ENCODE peak calls at places on chromosomes 7 and 10, in five cellular contexts. T is activated CD4-positive, CD25-positive, alpha-beta regulatory T cell treated with anti-CD3 and anti-CD28 coated beads, Interleukin-2, amount 50 U/mL, for 72 hours; Z is hippocampal formation; F is stimulated activated CD8-positive, alpha-beta memory T cell treated with anti-CD3 and anti-CD28 coated beads, Interleukin-2, amount 100 ng/mL, for 1 hour; C is NCI-H446. B is an unnamed sample.

GRCh38 chr10:119007211-119007574 is 22.3 kb upstream of the NANOS1 start:
- DNase-seq in T (no peak), Z (no peak), F (no peak), C (no peak), B (no peak)

GRCh38 chr7:152636436-152636835 is 39.5 kb downstream of the XRCC2 start:
- DNase-seq in T (no peak), Z (no peak), F (no peak), C (no peak), B (no peak)

GRCh38 chr10:49552277-49552676 is 13.4 kb upstream of the ERCC6 start:
- DNase-seq in T (no peak), Z (no peak), F (no peak), C (no peak), B (no peak)

GRCh38 chr7:133824123-133824522 is 303.0 kb upstream of the LRGUK start:
- DNase-seq in T (no peak), Z (no peak), F (no peak), C (no peak), B (no peak)

GRCh38 chr10:1572519-1573333 is 164.6 kb downstream of the ADARB2 start:
- DNase-seq in T (no peak), Z (no peak), F (no peak), C (no peak), B (peak; percentile 13)

GRCh38 chr10:43120948-43121290 is 17.3 kb upstream of the CSGALNACT2 start:
- DNase-seq in T (peak; percentile 64), Z (no peak), F (peak; percentile 24), C (no peak), B (peak; percentile 93)

GRCh38 chr7:16284581-16284980 is 136.8 kb downstream of the CRPPA start:
- DNase-seq in T (no peak), Z (no peak), F (no peak), C (no peak), B (no peak)

GRCh38 chr10:134205-134742 is 981 bp upstream of the ZMYND11 start:
- DNase-seq in T (no peak), Z (no peak), F (no peak), C (no peak), B (no peak)

GRCh38 chr7:98815313-98815712 is 54.5 kb downstream of the TMEM130 start:
- DNase-seq in T (no peak), Z (no peak), F (no peak), C (no peak), B (no peak)

GRCh38 chr7:116399808-116400207 is 99.7 kb upstream of the CAV2 start:
- DNase-seq in T (no peak), Z (no peak), F (no peak), C (no peak), B (no peak)

GRCh38 chr10:110872145-110872983 is 636 bp downstream of the PDCD4 start:
- DNase-seq in T (peak; percentile 71), Z (peak; percentile 57), F (no peak), C (peak; percentile 82), B (peak; percentile 86)

GRCh38 chr10:127064474-127064873 is 131.9 kb downstream of the INSYN2A start:
- DNase-seq in T (no peak), Z (no peak), F (no peak), C (no peak), B (no peak)

GRCh38 chr7:2566890-2567662 is 8.3 kb downstream of the IQCE start:
- DNase-seq in T (no peak), Z (no peak), F (no peak), C (no peak), B (no peak)

GRCh38 chr7:97576043-97576442 is 155.8 kb upstream of the TAC1 start:
- DNase-seq in T (no peak), Z (no peak), F (no peak), C (no peak), B (no peak)

GRCh38 chr10:78925800-78926319 is 142.9 kb upstream of the ZMIZ1 start:
- DNase-seq in T (no peak), Z (no peak), F (no peak), C (no peak), B (no peak)

GRCh38 chr10:68271104-68271882 is 39.4 kb upstream of the ATOH7 start:
- DNase-seq in T (no peak), Z (no peak), F (no peak), C (no peak), B (no peak)

GRCh38 chr7:31788445-31788844 is 101.4 kb downstream of the PPP1R17 start:
- DNase-seq in T (no peak), Z (no peak), F (no peak), C (no peak), B (no peak)

GRCh38 chr10:36182059-36182654 is 540.1 kb upstream of the FZD8 start:
- DNase-seq in T (no peak), Z (no peak), F (no peak), C (no peak), B (no peak)

GRCh38 chr7:152925412-152926147 is 166.0 kb downstream of the ACTR3B start:
- DNase-seq in T (no peak), Z (no peak), F (no peak), C (no peak), B (no peak)

GRCh38 chr7:27214587-27214950 is 14.7 kb upstream of the HOXA13 start:
- DNase-seq in T (no peak), Z (no peak), F (no peak), C (no peak), B (no peak)

GRCh38 chr7:25312968-25313367 is 84.7 kb upstream of the NPVF start:
- DNase-seq in T (no peak), Z (no peak), F (no peak), C (no peak), B (no peak)

GRCh38 chr10:93334901-93335312 is 147.2 kb downstream of the MYOF start:
- DNase-seq in T (no peak), Z (no peak), F (no peak), C (no peak), B (no peak)

GRCh38 chr10:553233-553632 is 136.2 kb downstream of the DIP2C start:
- DNase-seq in T (no peak), Z (no peak), F (no peak), C (no peak), B (no peak)

GRCh38 chr10:82683989-82684388 is 809.0 kb downstream of the NRG3 start:
- DNase-seq in T (no peak), Z (no peak), F (no peak), C (no peak), B (no peak)

B was measured in CD14-positive monocyte.